ENCODE peak calls at places on chromosomes 6 and 20, in eight cellular contexts. R is GM23248, S is PC-3, G is OCI-LY7, X is H9, P is neural progenitor cell, N is PC-9, W is hepatocyte. O is an unnamed sample.
A peak's percentile ranks its signal among the peaks of the same experiment; 100 is the strongest.

GRCh38 chr6:28885149-28885738 is 38.5 kb downstream of the TRIM27 start:
- DNase-seq in R (no peak), S (no peak), G (no peak), X (no peak), P (no peak), N (no peak), W (no peak), O (peak; percentile 31)

GRCh38 chr6:1781152-1781848 is 171.6 kb downstream of the FOXC1 start:
- DNase-seq in R (peak; percentile 5), S (no peak), G (no peak), X (no peak), P (no peak), N (no peak), W (no peak), O (no peak)

GRCh38 chr6:84151669-84152068 is 75.8 kb downstream of the CEP162 start:
- DNase-seq in R (no peak), S (no peak), G (no peak), X (no peak), P (no peak), N (no peak), W (no peak), O (no peak)

GRCh38 chr6:123994168-123994567 is 190.5 kb downstream of the NKAIN2 start:
- DNase-seq in R (no peak), S (no peak), G (no peak), X (no peak), P (no peak), N (no peak), W (no peak), O (no peak)

GRCh38 chr20:57097245-57097935 is 169.1 kb downstream of the BMP7 start:
- DNase-seq in R (no peak), S (no peak), G (no peak), X (no peak), P (peak; percentile 69), N (no peak), W (no peak), O (no peak)

GRCh38 chr20:24027229-24027628 is 38.6 kb upstream of the GGTLC1 start:
- DNase-seq in R (peak; percentile 4), S (peak; percentile 22), G (peak; percentile 21), X (no peak), P (no peak), N (no peak), W (no peak), O (no peak)

GRCh38 chr20:35295674-35296073 is 3.4 kb upstream of the FAM83C start:
- DNase-seq in R (no peak), S (no peak), G (no peak), X (no peak), P (no peak), N (no peak), W (no peak), O (no peak)

GRCh38 chr6:48147101-48147500 is 36.1 kb upstream of the PTCHD4 start:
- DNase-seq in R (no peak), S (no peak), G (no peak), X (no peak), P (no peak), N (no peak), W (no peak), O (no peak)

GRCh38 chr6:6749791-6750434 is 161.4 kb downstream of the LY86 start:
- DNase-seq in R (peak; percentile 95), S (peak; percentile 90), G (no peak), X (peak; percentile 59), P (peak; percentile 49), N (peak; percentile 68), W (peak; percentile 81), O (peak; percentile 53)

GRCh38 chr6:9502991-9503761 is 911.7 kb downstream of the TFAP2A start:
- DNase-seq in R (peak; percentile 77), S (peak; percentile 96), G (no peak), X (no peak), P (peak; percentile 71), N (peak; percentile 42), W (no peak), O (peak; percentile 33)

GRCh38 chr6:79469381-79470246 is 67.6 kb downstream of the LCA5 start:
- DNase-seq in R (peak; percentile 17), S (peak; percentile 19), G (no peak), X (no peak), P (no peak), N (no peak), W (no peak), O (no peak)

GRCh38 chr6:160348209-160348551 is at the start of gene SLC22A3:
- DNase-seq in R (no peak), S (no peak), G (no peak), X (peak; percentile 48), P (peak; percentile 69), N (no peak), W (peak; percentile 78), O (peak; percentile 56)

GRCh38 chr6:150813319-150813992 is 52.0 kb upstream of the MTHFD1L start:
- DNase-seq in R (peak; percentile 82), S (peak; percentile 72), G (no peak), X (no peak), P (no peak), N (peak; percentile 43), W (peak; percentile 16), O (no peak)

GRCh38 chr6:12751694-12752304 is 35.2 kb downstream of the PHACTR1 start:
- DNase-seq in R (peak; percentile 69), S (peak; percentile 62), G (peak; percentile 26), X (peak; percentile 66), P (peak; percentile 88), N (peak; percentile 40), W (peak; percentile 85), O (peak; percentile 90)

GRCh38 chr20:16423311-16424212 is 149.7 kb downstream of the KIF16B start:
- DNase-seq in R (no peak), S (no peak), G (no peak), X (no peak), P (no peak), N (no peak), W (no peak), O (no peak)

GRCh38 chr6:154488276-154488627 is 22.2 kb downstream of the CNKSR3 start:
- DNase-seq in R (peak; percentile 60), S (no peak), G (no peak), X (no peak), P (no peak), N (no peak), W (no peak), O (no peak)

GRCh38 chr6:6784514-6785162 is 196.1 kb downstream of the LY86 start:
- DNase-seq in R (no peak), S (no peak), G (no peak), X (no peak), P (no peak), N (no peak), W (no peak), O (no peak)

GRCh38 chr6:108117427-108118358 is 43.2 kb upstream of the OSTM1 start:
- DNase-seq in R (peak; percentile 41), S (no peak), G (no peak), X (peak; percentile 71), P (peak; percentile 63), N (peak; percentile 42), W (peak; percentile 47), O (peak; percentile 88)

GRCh38 chr6:47481806-47482205 is 4.2 kb downstream of the CD2AP start:
- DNase-seq in R (no peak), S (no peak), G (peak; percentile 30), X (no peak), P (no peak), N (no peak), W (no peak), O (no peak)

GRCh38 chr6:20409427-20409971 is 7.8 kb downstream of the E2F3 start:
- DNase-seq in R (no peak), S (no peak), G (peak; percentile 47), X (no peak), P (no peak), N (no peak), W (no peak), O (no peak)

GRCh38 chr6:2221724-2222274 is 23.6 kb downstream of the GMDS start:
- DNase-seq in R (no peak), S (no peak), G (no peak), X (no peak), P (no peak), N (no peak), W (no peak), O (no peak)

GRCh38 chr6:170101281-170102035 is 189.4 kb downstream of the DLL1 start:
- DNase-seq in R (no peak), S (no peak), G (no peak), X (no peak), P (no peak), N (no peak), W (no peak), O (no peak)

GRCh38 chr20:63522981-63523611 is 2.5 kb downstream of the PPDPF start:
- DNase-seq in R (no peak), S (no peak), G (no peak), X (no peak), P (peak; percentile 1), N (no peak), W (no peak), O (no peak)

GRCh38 chr20:6006603-6006949 is 47.3 kb downstream of the LRRN4 start:
- DNase-seq in R (peak; percentile 27), S (no peak), G (no peak), X (no peak), P (no peak), N (no peak), W (no peak), O (no peak)
- H2AFZ ChIP-seq in R (peak overlapping the region; percentile 91), S (peak overlapping the region; percentile 85), G (peak overlapping the region; percentile 69), X (no peak overlapping the region), P (peak overlapping the region; percentile 14), N (peak overlapping the region; percentile 92), W (peak overlapping the region; percentile 33), O (peak overlapping the region; percentile 89)

DNA sequence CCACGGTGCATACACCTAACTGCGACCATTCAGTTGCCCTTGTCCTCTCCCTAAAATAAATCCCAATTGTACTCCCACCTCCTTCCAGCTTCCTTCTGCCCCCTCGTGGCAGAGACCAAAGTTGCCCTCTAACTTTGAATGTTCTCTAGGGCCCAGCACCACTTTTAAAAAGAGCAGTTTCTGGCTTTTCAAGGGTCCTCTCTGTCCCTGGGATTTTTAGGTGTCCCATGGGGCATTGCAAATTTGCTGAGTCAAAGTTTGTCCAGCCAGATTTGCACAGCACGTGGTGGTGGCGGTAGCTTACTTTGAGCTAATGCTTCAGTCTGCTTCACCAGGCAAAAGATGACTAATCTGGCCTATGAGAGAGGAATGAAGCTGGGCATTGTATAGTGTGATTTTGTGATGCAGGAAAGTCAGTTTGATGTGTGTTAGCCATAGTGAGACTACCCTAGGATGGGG is 100.2 kb downstream of the PERP start:
- DNase-seq in R (peak; percentile 63), S (peak; percentile 57), G (peak; percentile 32), X (peak; percentile 65), P (peak; percentile 67), N (peak; percentile 38), W (peak; percentile 26), O (peak; percentile 85)
- H2AFZ ChIP-seq in R (no peak overlapping the region), S (peak overlapping the region; percentile 62), G (peak overlapping the region; percentile 45), X (no peak overlapping the region), P (peak overlapping the region; percentile 26), N (no peak overlapping the region), W (no peak overlapping the region), O (peak overlapping the region; percentile 61)

DNA sequence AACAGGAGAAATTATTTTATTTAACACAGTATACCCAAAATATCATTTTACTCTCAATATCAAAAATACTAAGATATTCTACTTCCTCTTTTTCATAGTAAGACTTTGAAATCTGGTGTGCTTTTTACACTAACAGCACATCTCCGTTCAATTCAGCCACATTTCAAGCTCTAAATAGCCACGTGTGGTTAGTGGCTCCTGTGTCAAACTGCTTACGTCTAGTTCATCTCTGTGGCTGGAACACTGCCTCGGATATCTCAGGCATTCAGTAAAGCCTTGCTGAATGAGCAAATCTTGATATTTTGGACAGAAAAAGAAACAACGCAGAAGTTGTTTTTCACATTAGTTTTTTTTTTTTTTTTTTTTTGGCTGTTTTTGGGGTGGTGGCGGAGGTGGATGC is 136.1 kb downstream of the EYA4 start:
- DNase-seq in R (no peak), S (no peak), G (no peak), X (no peak), P (no peak), N (no peak), W (no peak), O (no peak)
- H2AFZ ChIP-seq in R (no peak overlapping the region), S (no peak overlapping the region), G (no peak overlapping the region), X (no peak overlapping the region), P (no peak overlapping the region), N (no peak overlapping the region), W (no peak overlapping the region), O (no peak overlapping the region)

GRCh38 chr6:130189691-130190459 is 32.9 kb downstream of the SAMD3 start:
- DNase-seq in R (no peak), S (no peak), G (no peak), X (no peak), P (no peak), N (no peak), W (no peak), O (no peak)
- H2AFZ ChIP-seq in R (no peak overlapping the region), S (no peak overlapping the region), G (no peak overlapping the region), X (no peak overlapping the region), P (no peak overlapping the region), N (no peak overlapping the region), W (no peak overlapping the region), O (no peak overlapping the region)

O was measured in GM23338.